ENCODE peak calls at places on chromosomes 12 and 14, in six cellular contexts. U is WERI-Rb-1, F is AG09309, Q is left lung, W is astrocyte of the cerebellum, I is AG04450. K is an unnamed sample.

GRCh38 chr12:68780731-68781130 is 27.2 kb upstream of the MDM2 start:
- DNase-seq in U (no peak), F (no peak), Q (no peak), W (no peak), I (no peak), K (no peak)

GRCh38 chr14:26621807-26622560 is 24.2 kb upstream of the NOVA1 start:
- DNase-seq in U (no peak), F (no peak), Q (no peak), W (no peak), I (no peak), K (no peak)

GRCh38 chr14:63852817-63853730 is at the start of gene SYNE2:
- DNase-seq in U (peak; percentile 85), F (no peak), Q (peak; percentile 77), W (peak; percentile 53), I (no peak), K (peak; percentile 89)

GRCh38 chr14:99716091-99716849 is 32.2 kb downstream of the CYP46A1 start:
- DNase-seq in U (no peak), F (no peak), Q (no peak), W (no peak), I (no peak), K (no peak)

GRCh38 chr14:91249841-91250616 is 5.5 kb upstream of the GPR68 start:
- DNase-seq in U (no peak), F (no peak), Q (peak; percentile 71), W (no peak), I (no peak), K (no peak)

GRCh38 chr12:117900561-117900960 is 68.2 kb downstream of the KSR2 start:
- DNase-seq in U (no peak), F (no peak), Q (no peak), W (no peak), I (no peak), K (no peak)

GRCh38 chr12:27220057-27220987 is 23.8 kb upstream of the STK38L start:
- DNase-seq in U (no peak), F (no peak), Q (no peak), W (no peak), I (no peak), K (no peak)

GRCh38 chr12:99390707-99391106 is 256.8 kb upstream of the GARIN6 start:
- DNase-seq in U (peak; percentile 72), F (no peak), Q (no peak), W (no peak), I (no peak), K (no peak)

GRCh38 chr12:28958553-28959195 is 190.4 kb upstream of the FAR2 start:
- DNase-seq in U (no peak), F (no peak), Q (no peak), W (peak; percentile 51), I (no peak), K (no peak)

GRCh38 chr12:51202650-51203198 is 15.1 kb downstream of the POU6F1 start:
- DNase-seq in U (no peak), F (no peak), Q (no peak), W (no peak), I (no peak), K (no peak)

GRCh38 chr12:19021646-19022045 is 107.9 kb upstream of the PLEKHA5 start:
- DNase-seq in U (no peak), F (no peak), Q (no peak), W (no peak), I (peak; percentile 16), K (no peak)

GRCh38 chr12:113161415-113162016 is 12.0 kb downstream of the CFAP73 start:
- DNase-seq in U (peak; percentile 97), F (no peak), Q (no peak), W (no peak), I (no peak), K (no peak)

GRCh38 chr14:74519316-74520074 is 25.9 kb downstream of the ISCA2 start:
- DNase-seq in U (no peak), F (no peak), Q (no peak), W (no peak), I (no peak), K (no peak)

GRCh38 chr12:108483213-108483920 is 31.7 kb upstream of the FICD start:
- DNase-seq in U (no peak), F (no peak), Q (no peak), W (no peak), I (no peak), K (no peak)

GRCh38 chr12:118189761-118190181 is 53.8 kb downstream of the PEBP1 start:
- DNase-seq in U (peak; percentile 78), F (no peak), Q (no peak), W (no peak), I (peak; percentile 66), K (no peak)

GRCh38 chr12:117279606-117280005 is 81.8 kb downstream of the NOS1 start:
- DNase-seq in U (no peak), F (no peak), Q (no peak), W (no peak), I (no peak), K (no peak)

GRCh38 chr14:34883954-34884353 is 8.8 kb upstream of the BAZ1A start:
- DNase-seq in U (no peak), F (no peak), Q (no peak), W (no peak), I (no peak), K (no peak)

GRCh38 chr14:55893695-55894094 is 224.5 kb upstream of the PELI2 start:
- DNase-seq in U (no peak), F (no peak), Q (no peak), W (no peak), I (no peak), K (no peak)

GRCh38 chr12:26701604-26702215 is 131.3 kb downstream of the ITPR2 start:
- DNase-seq in U (no peak), F (peak; percentile 20), Q (no peak), W (peak; percentile 48), I (no peak), K (no peak)

GRCh38 chr14:74955229-74955999 is at the start of gene PGF:
- DNase-seq in U (peak; percentile 80), F (no peak), Q (peak; percentile 73), W (no peak), I (no peak), K (peak; percentile 73)

GRCh38 chr14:54640480-54640879 is 73.6 kb downstream of the SAMD4A start:
- DNase-seq in U (no peak), F (no peak), Q (no peak), W (no peak), I (no peak), K (no peak)

GRCh38 chr14:54646576-54647130 is 79.7 kb downstream of the SAMD4A start:
- DNase-seq in U (no peak), F (no peak), Q (no peak), W (no peak), I (no peak), K (no peak)

GRCh38 chr14:54643696-54644176 is 76.8 kb downstream of the SAMD4A start:
- DNase-seq in U (no peak), F (no peak), Q (no peak), W (no peak), I (no peak), K (no peak)

GRCh38 chr14:54642121-54642520 is 75.2 kb downstream of the SAMD4A start:
- DNase-seq in U (no peak), F (no peak), Q (no peak), W (no peak), I (no peak), K (no peak)

DNA sequence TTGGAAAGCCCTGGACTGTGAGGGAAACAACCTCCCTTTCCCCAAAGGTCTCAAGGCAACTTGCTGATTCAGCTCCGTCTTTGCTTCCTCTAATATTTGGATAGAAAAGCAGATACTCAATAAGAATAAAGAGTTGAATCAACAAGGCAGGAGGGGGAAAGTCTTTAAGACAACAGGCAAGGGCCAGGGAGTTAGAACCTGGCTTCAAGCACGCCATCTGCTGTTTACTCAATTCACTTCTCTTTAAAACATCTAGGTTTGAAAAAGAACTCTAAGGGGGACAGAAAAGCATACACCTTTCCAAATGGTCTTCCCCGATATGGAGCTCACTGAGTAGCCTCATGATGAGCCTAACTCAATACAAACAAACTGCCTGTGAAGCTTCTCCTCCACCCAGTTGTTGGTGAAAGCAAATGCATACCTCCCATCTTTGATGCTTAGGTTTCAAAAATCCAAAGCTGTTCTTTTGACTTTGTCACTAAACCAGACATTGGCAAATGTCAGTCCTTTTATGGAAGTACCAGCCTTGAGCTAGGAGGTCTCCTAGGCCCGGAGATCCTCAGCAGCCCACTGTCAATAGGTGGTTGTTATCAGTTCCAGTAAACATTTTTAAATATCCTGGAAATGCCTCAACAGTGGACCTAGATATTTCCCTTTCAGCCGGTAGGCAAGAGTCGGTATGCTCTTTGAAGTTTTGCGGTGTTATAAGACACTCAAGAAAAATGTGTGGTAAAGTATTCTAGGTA is 76.2 kb downstream of the SAMD4A start:
- DNase-seq in U (no peak), F (no peak), Q (no peak), W (no peak), I (no peak), K (no peak)
- TF ChIP-seq CTCF in U (peak; percentile 37), F (peak; percentile 24), Q (no peak), W (peak; percentile 44), I (peak; percentile 48), K (no peak)

GRCh38 chr12:54657048-54657696 is 9.0 kb upstream of the DCD start:
- DNase-seq in U (no peak), F (no peak), Q (no peak), W (no peak), I (no peak), K (no peak)
- TF ChIP-seq CTCF in U (no peak), F (no peak), Q (no peak), W (no peak), I (no peak), K (no peak)

GRCh38 chr12:6277982-6278438 is 32.5 kb upstream of the PLEKHG6 start:
- DNase-seq in U (no peak), F (no peak), Q (peak; percentile 81), W (no peak), I (no peak), K (no peak)

GRCh38 chr12:6278439-6279255 is 31.8 kb upstream of the PLEKHG6 start:
- DNase-seq in U (peak; percentile 76), F (no peak), Q (peak; percentile 88), W (no peak), I (no peak), K (peak; percentile 94)

GRCh38 chr12:6276247-6276887 is 34.1 kb upstream of the PLEKHG6 start:
- DNase-seq in U (no peak), F (no peak), Q (no peak), W (no peak), I (no peak), K (no peak)

GRCh38 chr12:6275609-6276246 is 34.8 kb upstream of the PLEKHG6 start:
- DNase-seq in U (no peak), F (no peak), Q (no peak), W (no peak), I (no peak), K (no peak)

GRCh38 chr12:6276936-6277615 is 33.4 kb upstream of the PLEKHG6 start:
- DNase-seq in U (peak; percentile 30), F (no peak), Q (no peak), W (no peak), I (no peak), K (no peak)
- TF ChIP-seq CTCF in U (peak; percentile 49), F (peak; percentile 29), Q (no peak), W (peak; percentile 7), I (peak; percentile 19), K (no peak)

DNA sequence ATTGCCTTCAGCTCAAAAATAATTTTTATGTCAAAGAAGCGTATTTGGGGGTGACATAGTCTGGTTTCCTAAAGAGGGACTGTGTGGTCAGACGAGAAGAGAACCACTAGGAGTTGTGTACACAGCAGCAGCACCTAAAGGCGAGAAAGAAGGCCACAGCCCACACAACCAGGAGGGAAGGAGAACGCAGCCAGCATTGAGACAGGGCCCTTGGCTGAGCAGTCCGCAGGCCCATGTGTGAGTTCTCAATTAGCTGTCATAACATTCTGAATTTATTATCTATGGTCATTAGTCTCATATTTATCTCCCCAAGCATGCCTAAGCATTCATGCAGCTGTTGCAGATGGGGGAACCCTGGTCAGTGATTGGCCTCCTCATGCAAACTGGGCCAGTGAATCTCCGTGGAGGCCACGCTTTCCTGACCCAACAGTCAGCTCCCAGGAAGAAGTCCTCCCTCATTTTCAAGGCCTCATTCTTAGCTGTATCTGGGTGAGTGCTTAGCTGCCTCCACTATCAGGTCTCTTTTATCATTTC is 81.2 kb upstream of the ATF7IP start:
- DNase-seq in U (no peak), F (no peak), Q (no peak), W (no peak), I (no peak), K (peak; percentile 42)
- TF ChIP-seq CTCF in U (no peak), F (no peak), Q (no peak), W (no peak), I (no peak), K (no peak)

K was measured in mesothelial cell of epicardium.